ENCODE peak calls at places on chromosomes 12 and 14, in five cellular contexts. One of them, this sample, is unnamed.

GRCh38 chr14:75803768-75804167 is 142.7 kb downstream of the TTLL5 start:
- DNase-seq in neural progenitor cell: peak; percentile 85
- DNase-seq in PC-3: no peak
- DNase-seq in GM23248: no peak
- DNase-seq in MM.1S: no peak
- DNase-seq in this sample: peak; percentile 38

GRCh38 chr12:65823481-65824313 is 586 bp upstream of the HMGA2 start:
- DNase-seq in neural progenitor cell: peak; percentile 84
- DNase-seq in PC-3: peak; percentile 72
- DNase-seq in GM23248: peak; percentile 89
- DNase-seq in MM.1S: peak; percentile 60
- DNase-seq in this sample: peak; percentile 89

GRCh38 chr12:124359671-124360581 is 65.0 kb downstream of the RFLNA start:
- DNase-seq in neural progenitor cell: no peak
- DNase-seq in PC-3: peak; percentile 49
- DNase-seq in GM23248: no peak
- DNase-seq in MM.1S: no peak
- DNase-seq in this sample: peak; percentile 28

GRCh38 chr12:52441320-52441911 is 7.2 kb upstream of the KRT75 start:
- DNase-seq in neural progenitor cell: peak; percentile 18
- DNase-seq in PC-3: peak; percentile 76
- DNase-seq in GM23248: peak; percentile 82
- DNase-seq in MM.1S: no peak
- DNase-seq in this sample: no peak

GRCh38 chr14:53655080-53655785 is 301.4 kb downstream of the BMP4 start:
- DNase-seq in neural progenitor cell: no peak
- DNase-seq in PC-3: no peak
- DNase-seq in GM23248: no peak
- DNase-seq in MM.1S: no peak
- DNase-seq in this sample: no peak

GRCh38 chr14:101721951-101722661 is 39.4 kb upstream of the PPP2R5C start:
- DNase-seq in neural progenitor cell: no peak
- DNase-seq in PC-3: peak; percentile 89
- DNase-seq in GM23248: peak; percentile 75
- DNase-seq in MM.1S: no peak
- DNase-seq in this sample: peak; percentile 53

GRCh38 chr14:38079268-38079667 is 128.4 kb upstream of the SSTR1 start:
- DNase-seq in neural progenitor cell: no peak
- DNase-seq in PC-3: peak; percentile 36
- DNase-seq in GM23248: peak; percentile 69
- DNase-seq in MM.1S: no peak
- DNase-seq in this sample: no peak

GRCh38 chr14:39668449-39668848 is 236.2 kb upstream of the FBXO33 start:
- DNase-seq in neural progenitor cell: no peak
- DNase-seq in PC-3: no peak
- DNase-seq in GM23248: no peak
- DNase-seq in MM.1S: no peak
- DNase-seq in this sample: no peak

GRCh38 chr14:74038015-74038859 is 19.1 kb downstream of the BBOF1 start:
- DNase-seq in neural progenitor cell: peak; percentile 52
- DNase-seq in PC-3: peak; percentile 84
- DNase-seq in GM23248: peak; percentile 62
- DNase-seq in MM.1S: peak; percentile 28
- DNase-seq in this sample: peak; percentile 73

GRCh38 chr12:79692249-79692619 is 1.5 kb upstream of the PAWR start:
- DNase-seq in neural progenitor cell: no peak
- DNase-seq in PC-3: no peak
- DNase-seq in GM23248: no peak
- DNase-seq in MM.1S: no peak
- DNase-seq in this sample: no peak

GRCh38 chr14:61102549-61103466 is 121.8 kb downstream of the SLC38A6 start:
- DNase-seq in neural progenitor cell: no peak
- DNase-seq in PC-3: peak; percentile 31
- DNase-seq in GM23248: peak; percentile 2
- DNase-seq in MM.1S: no peak
- DNase-seq in this sample: no peak

GRCh38 chr12:8038659-8039114 is 6.2 kb downstream of the FOXJ2 start:
- DNase-seq in neural progenitor cell: peak; percentile 73
- DNase-seq in PC-3: no peak
- DNase-seq in GM23248: peak; percentile 88
- DNase-seq in MM.1S: no peak
- DNase-seq in this sample: peak; percentile 90

GRCh38 chr12:112938751-112939150 is 477 bp downstream of the OAS3 start:
- DNase-seq in neural progenitor cell: no peak
- DNase-seq in PC-3: peak; percentile 13
- DNase-seq in GM23248: peak; percentile 16
- DNase-seq in MM.1S: no peak
- DNase-seq in this sample: no peak

GRCh38 chr12:112944028-112944690 is 5.9 kb downstream of the OAS3 start:
- DNase-seq in neural progenitor cell: no peak
- DNase-seq in PC-3: no peak
- DNase-seq in GM23248: peak; percentile 32
- DNase-seq in MM.1S: no peak
- DNase-seq in this sample: peak; percentile 24

GRCh38 chr12:112942572-112942971 is 4.3 kb downstream of the OAS3 start:
- DNase-seq in neural progenitor cell: no peak
- DNase-seq in PC-3: no peak
- DNase-seq in GM23248: no peak
- DNase-seq in MM.1S: no peak
- DNase-seq in this sample: no peak

GRCh38 chr12:112939761-112940357 is 1.6 kb downstream of the OAS3 start:
- DNase-seq in neural progenitor cell: no peak
- DNase-seq in PC-3: no peak
- DNase-seq in GM23248: no peak
- DNase-seq in MM.1S: no peak
- DNase-seq in this sample: no peak

DNA sequence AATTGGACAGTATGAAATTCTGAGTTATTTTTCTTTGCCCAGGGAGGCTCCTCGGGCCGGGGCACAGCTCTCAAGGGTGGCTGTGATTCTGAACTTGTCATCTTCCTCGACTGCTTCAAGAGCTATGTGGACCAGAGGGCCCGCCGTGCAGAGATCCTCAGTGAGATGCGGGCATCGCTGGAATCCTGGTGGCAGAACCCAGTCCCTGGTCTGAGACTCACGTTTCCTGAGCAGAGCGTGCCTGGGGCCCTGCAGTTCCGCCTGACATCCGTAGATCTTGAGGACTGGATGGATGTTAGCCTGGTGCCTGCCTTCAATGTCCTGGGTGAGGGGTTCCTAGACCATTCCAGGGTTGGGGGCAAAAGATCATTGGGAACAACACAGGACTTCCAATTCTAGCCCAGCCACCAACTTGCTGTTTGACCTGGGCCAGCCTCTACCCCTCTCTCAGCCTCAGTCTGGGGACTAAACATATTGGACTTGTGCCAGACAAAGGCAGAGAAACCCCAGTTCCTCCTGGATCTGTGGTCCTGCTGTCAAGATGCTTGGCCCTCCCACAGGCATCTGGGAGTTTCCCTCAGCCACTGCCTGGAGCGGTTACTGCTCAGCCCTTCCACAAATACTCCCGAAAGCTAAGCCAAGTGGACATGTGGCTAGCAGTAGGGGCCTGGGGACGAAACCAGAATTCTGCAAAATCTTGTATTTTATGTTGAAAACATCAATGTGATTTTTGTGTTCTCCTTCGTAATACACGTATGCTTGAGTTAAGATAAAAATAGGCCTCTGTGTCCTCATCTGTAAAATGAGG is 3.5 kb downstream of the OAS3 start:
- DNase-seq in neural progenitor cell: no peak
- DNase-seq in PC-3: no peak
- DNase-seq in GM23248: no peak
- DNase-seq in MM.1S: no peak
- DNase-seq in this sample: no peak
- H3F3A ChIP-seq in neural progenitor cell: no peaks in the 10 kb centered on the region
- H3F3A ChIP-seq in PC-3: no peaks in the 10 kb centered on the region
- H3F3A ChIP-seq in GM23248: peaks cover 6% of the 10 kb centered on the region
- H3F3A ChIP-seq in MM.1S: peaks cover 7% of the 10 kb centered on the region
- H3F3A ChIP-seq in this sample: no peaks in the 10 kb centered on the region

GRCh38 chr12:96248532-96248931 is 54.4 kb downstream of the ELK3 start:
- DNase-seq in neural progenitor cell: no peak
- DNase-seq in PC-3: no peak
- DNase-seq in GM23248: no peak
- DNase-seq in MM.1S: no peak
- DNase-seq in this sample: no peak

GRCh38 chr12:96247567-96247962 is 53.4 kb downstream of the ELK3 start:
- DNase-seq in neural progenitor cell: no peak
- DNase-seq in PC-3: peak; percentile 88
- DNase-seq in GM23248: peak; percentile 71
- DNase-seq in MM.1S: no peak
- DNase-seq in this sample: no peak

GRCh38 chr12:96244826-96245225 is 50.7 kb downstream of the ELK3 start:
- DNase-seq in neural progenitor cell: no peak
- DNase-seq in PC-3: no peak
- DNase-seq in GM23248: no peak
- DNase-seq in MM.1S: no peak
- DNase-seq in this sample: no peak

GRCh38 chr12:96249196-96250118 is 55.3 kb downstream of the ELK3 start:
- DNase-seq in neural progenitor cell: peak; percentile 31
- DNase-seq in PC-3: no peak
- DNase-seq in GM23248: peak; percentile 53
- DNase-seq in MM.1S: no peak
- DNase-seq in this sample: no peak

DNA sequence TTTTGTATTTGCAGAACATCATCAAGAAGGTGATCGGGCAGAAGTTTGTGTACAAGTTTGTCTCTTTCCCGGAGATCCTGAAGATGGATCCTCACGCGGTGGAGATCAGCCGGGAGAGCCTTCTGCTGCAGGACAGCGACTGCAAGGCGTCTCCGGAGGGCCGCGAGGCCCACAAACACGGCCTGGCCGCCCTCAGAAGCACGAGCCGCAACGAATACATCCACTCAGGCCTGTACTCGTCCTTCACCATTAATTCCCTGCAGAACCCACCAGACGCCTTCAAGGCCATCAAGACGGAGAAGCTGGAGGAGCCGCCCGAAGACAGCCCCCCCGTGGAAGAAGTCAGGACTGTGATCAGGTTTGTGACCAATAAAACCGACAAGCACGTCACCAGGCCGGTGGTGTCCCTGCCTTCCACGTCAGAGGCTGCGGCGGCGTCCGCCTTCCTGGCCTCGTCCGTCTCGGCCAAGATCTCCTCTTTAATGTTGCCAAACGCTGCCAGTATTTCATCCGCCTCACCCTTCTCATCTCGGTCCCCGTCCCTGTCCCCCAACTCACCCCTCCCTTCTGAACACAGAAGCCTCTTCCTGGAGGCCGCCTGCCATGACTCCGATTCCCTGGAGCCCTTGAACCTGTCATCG is 52.9 kb downstream of the ELK3 start:
- DNase-seq in neural progenitor cell: no peak
- DNase-seq in PC-3: no peak
- DNase-seq in GM23248: no peak
- DNase-seq in MM.1S: no peak
- DNase-seq in this sample: no peak
- TF ChIP-seq EZH2phosphoT487 in neural progenitor cell: no peak
- TF ChIP-seq EZH2phosphoT487 in PC-3: no peak
- TF ChIP-seq EZH2phosphoT487 in GM23248: no peak
- TF ChIP-seq EZH2phosphoT487 in MM.1S: no peak
- TF ChIP-seq EZH2phosphoT487 in this sample: no peak

GRCh38 chr14:81435578-81436295 is 35.6 kb upstream of the STON2 start:
- DNase-seq in neural progenitor cell: peak; percentile 88
- DNase-seq in PC-3: peak; percentile 57
- DNase-seq in GM23248: peak; percentile 50
- DNase-seq in MM.1S: peak; percentile 21
- DNase-seq in this sample: peak; percentile 79
- TF ChIP-seq EZH2 in neural progenitor cell: no peak
- TF ChIP-seq EZH2 in PC-3: no peak
- TF ChIP-seq EZH2 in GM23248: peak; percentile 53
- TF ChIP-seq EZH2 in MM.1S: no peak
- TF ChIP-seq EZH2 in this sample: no peak

GRCh38 chr12:15004401-15004800 is 31.6 kb downstream of the PDE6H start:
- DNase-seq in neural progenitor cell: no peak
- DNase-seq in PC-3: no peak
- DNase-seq in GM23248: no peak
- DNase-seq in MM.1S: no peak
- DNase-seq in this sample: no peak
- H3F3A ChIP-seq in neural progenitor cell: no peaks in the 10 kb centered on the region
- H3F3A ChIP-seq in PC-3: no peaks in the 10 kb centered on the region
- H3F3A ChIP-seq in GM23248: peaks cover 4% of the 10 kb centered on the region
- H3F3A ChIP-seq in MM.1S: no peaks in the 10 kb centered on the region
- H3F3A ChIP-seq in this sample: no peaks in the 10 kb centered on the region

DNA sequence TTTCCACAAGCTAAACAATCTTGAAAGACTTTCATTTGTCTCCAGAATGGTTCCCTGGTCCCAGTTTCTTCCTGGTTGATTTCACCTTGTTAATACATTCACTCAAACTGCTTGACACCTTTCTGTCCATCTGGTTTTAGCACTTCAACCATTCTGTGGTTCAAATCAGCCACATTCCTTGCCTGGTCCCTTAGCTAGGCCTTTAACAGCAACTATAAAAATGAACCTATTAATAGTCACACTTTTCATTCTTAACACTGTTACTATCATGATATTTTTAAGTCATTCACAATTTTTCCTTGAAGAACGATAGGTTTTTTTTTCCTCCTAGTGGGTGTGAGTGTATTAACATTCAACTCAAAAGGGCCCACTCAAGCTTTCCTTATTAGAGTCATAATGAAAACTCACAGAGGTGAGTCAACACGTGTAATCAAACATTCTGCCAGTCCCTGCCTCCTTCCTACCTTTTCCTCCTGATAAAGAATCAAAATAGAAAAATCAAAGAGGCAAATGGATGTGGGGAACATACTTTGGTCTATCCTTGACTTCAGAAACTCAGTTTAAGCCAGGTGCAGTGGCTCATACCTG is 34.4 kb upstream of the CCNT1 start:
- DNase-seq in neural progenitor cell: no peak
- DNase-seq in PC-3: peak; percentile 35
- DNase-seq in GM23248: peak; percentile 64
- DNase-seq in MM.1S: no peak
- DNase-seq in this sample: no peak
- TF ChIP-seq EZH2phosphoT487 in neural progenitor cell: no peak
- TF ChIP-seq EZH2phosphoT487 in PC-3: no peak
- TF ChIP-seq EZH2phosphoT487 in GM23248: no peak
- TF ChIP-seq EZH2phosphoT487 in MM.1S: no peak
- TF ChIP-seq EZH2phosphoT487 in this sample: no peak

GRCh38 chr12:98745578-98746391 is 100.7 kb downstream of the APAF1 start:
- DNase-seq in neural progenitor cell: peak; percentile 26
- DNase-seq in PC-3: no peak
- DNase-seq in GM23248: peak; percentile 53
- DNase-seq in MM.1S: no peak
- DNase-seq in this sample: peak; percentile 57
- TF ChIP-seq EZH2 in neural progenitor cell: peak; percentile 34
- TF ChIP-seq EZH2 in PC-3: no peak
- TF ChIP-seq EZH2 in GM23248: no peak
- TF ChIP-seq EZH2 in MM.1S: no peak
- TF ChIP-seq EZH2 in this sample: no peak

GRCh38 chr12:68631177-68631576 is 20.5 kb downstream of the RAP1B start:
- DNase-seq in neural progenitor cell: no peak
- DNase-seq in PC-3: no peak
- DNase-seq in GM23248: peak; percentile 68
- DNase-seq in MM.1S: no peak
- DNase-seq in this sample: no peak
- H3F3A ChIP-seq in neural progenitor cell: no peaks in the 10 kb centered on the region
- H3F3A ChIP-seq in PC-3: no peaks in the 10 kb centered on the region
- H3F3A ChIP-seq in GM23248: peaks cover 78% of the 10 kb centered on the region
- H3F3A ChIP-seq in MM.1S: peaks cover 27% of the 10 kb centered on the region
- H3F3A ChIP-seq in this sample: no peaks in the 10 kb centered on the region

GRCh38 chr12:77339610-77340009 is 274.2 kb upstream of the E2F7 start:
- DNase-seq in neural progenitor cell: no peak
- DNase-seq in PC-3: peak; percentile 69
- DNase-seq in GM23248: peak; percentile 79
- DNase-seq in MM.1S: no peak
- DNase-seq in this sample: no peak
- TF ChIP-seq EZH2phosphoT487 in neural progenitor cell: no peak
- TF ChIP-seq EZH2phosphoT487 in PC-3: no peak
- TF ChIP-seq EZH2phosphoT487 in GM23248: no peak
- TF ChIP-seq EZH2phosphoT487 in MM.1S: no peak
- TF ChIP-seq EZH2phosphoT487 in this sample: no peak

This sample was measured in GM23338.